ENCODE peak calls at places on chromosomes 4 and X, in five cellular contexts. K is Right ventricle myocardium inferior, I is small intestine, H is H7, W is ACHN. A is an unnamed sample.

GRCh38 chrX:148333989-148334388 is 166.4 kb upstream of the AFF2 start:
- DNase-seq in K (no peak), I (no peak), H (no peak), W (no peak), A (no peak)

GRCh38 chrX:144849141-144849540 is 398.2 kb upstream of the SPANXN1 start:
- DNase-seq in K (no peak), I (no peak), H (no peak), W (no peak), A (no peak)

GRCh38 chrX:50202539-50202938 is 1.7 kb upstream of the AKAP4 start:
- DNase-seq in K (no peak), I (no peak), H (no peak), W (no peak), A (no peak)

GRCh38 chr4:14646831-14647230 is 355.4 kb upstream of the CPEB2 start:
- DNase-seq in K (no peak), I (no peak), H (no peak), W (no peak), A (no peak)

GRCh38 chrX:139560221-139560620 is 29.7 kb downstream of the F9 start:
- DNase-seq in K (no peak), I (no peak), H (no peak), W (no peak), A (no peak)

GRCh38 chr4:38381788-38382187 is 282.2 kb upstream of the KLF3 start:
- DNase-seq in K (no peak), I (no peak), H (no peak), W (no peak), A (peak)

GRCh38 chr4:2535386-2536192 is 858 bp upstream of the FAM193A start:
- DNase-seq in K (peak), I (peak), H (peak), W (peak), A (no peak)

GRCh38 chr4:113147498-113148231 is 98.2 kb downstream of the ANK2 start:
- DNase-seq in K (no peak), I (peak), H (no peak), W (peak), A (no peak)

GRCh38 chr4:20253799-20254409 is 2.2 kb downstream of the SLIT2 start:
- DNase-seq in K (peak), I (no peak), H (peak), W (peak), A (no peak)

GRCh38 chr4:86508436-86508835 is 85.7 kb upstream of the PTPN13 start:
- DNase-seq in K (no peak), I (no peak), H (no peak), W (peak), A (peak)

GRCh38 chrX:133590703-133591505 is 175.6 kb upstream of the GPC4 start:
- DNase-seq in K (no peak), I (no peak), H (no peak), W (no peak), A (no peak)

GRCh38 chr4:2647403-2648158 is 108.6 kb downstream of the TNIP2 start:
- DNase-seq in K (no peak), I (peak), H (no peak), W (no peak), A (no peak)

GRCh38 chr4:102543030-102543505 is 41.9 kb downstream of the NFKB1 start:
- DNase-seq in K (no peak), I (no peak), H (no peak), W (no peak), A (no peak)

GRCh38 chrX:130884627-130885026 is 18.4 kb downstream of the ENOX2 start:
- DNase-seq in K (no peak), I (no peak), H (no peak), W (no peak), A (no peak)

GRCh38 chr4:165177725-165178666 is 29.4 kb upstream of the KLHL2 start:
- DNase-seq in K (no peak), I (no peak), H (no peak), W (no peak), A (no peak)

GRCh38 chr4:106136777-106137331 is 179.2 kb downstream of the TBCK start:
- DNase-seq in K (no peak), I (no peak), H (no peak), W (no peak), A (no peak)

GRCh38 chrX:36947214-36947613 is 61.0 kb upstream of the FAM47C start:
- DNase-seq in K (no peak), I (no peak), H (no peak), W (no peak), A (no peak)

GRCh38 chrX:45771560-45772340 is 571.1 kb upstream of the DIPK2B start:
- DNase-seq in K (peak), I (peak), H (no peak), W (peak), A (no peak)

GRCh38 chr4:17024430-17024829 is 126.0 kb upstream of the LDB2 start:
- DNase-seq in K (no peak), I (no peak), H (no peak), W (no peak), A (no peak)

GRCh38 chrX:132031867-132032266 is 8.8 kb downstream of the STK26 start:
- DNase-seq in K (no peak), I (no peak), H (no peak), W (no peak), A (no peak)

GRCh38 chr4:67568820-67569219 is 10.3 kb downstream of the STAP1 start:
- DNase-seq in K (no peak), I (no peak), H (no peak), W (no peak), A (no peak)

GRCh38 chr4:62709618-62710252 is 1509.6 kb downstream of the ADGRL3 start:
- DNase-seq in K (no peak), I (peak), H (no peak), W (peak), A (no peak)

GRCh38 chrX:45850197-45850774 is 649.6 kb upstream of the DIPK2B start:
- DNase-seq in K (no peak), I (peak), H (peak), W (no peak), A (no peak)

GRCh38 chr4:8681391-8681790 is 88.8 kb downstream of the CPZ start:
- DNase-seq in K (no peak), I (no peak), H (peak), W (no peak), A (no peak)

GRCh38 chr4:140641789-140642439 is 73.2 kb upstream of the UCP1 start:
- DNase-seq in K (no peak), I (peak), H (peak), W (no peak), A (no peak)

GRCh38 chrX:22063284-22063683 is 31.2 kb downstream of the PHEX start:
- DNase-seq in K (no peak), I (peak), H (no peak), W (no peak), A (no peak)

GRCh38 chr4:70927502-70928139 is 25.5 kb downstream of the MOB1B start:
- DNase-seq in K (no peak), I (no peak), H (no peak), W (no peak), A (no peak)

GRCh38 chr4:165765053-165765452 is 108.0 kb upstream of the TLL1 start:
- DNase-seq in K (no peak), I (no peak), H (no peak), W (no peak), A (no peak)

GRCh38 chr4:143085644-143086043 is 99.1 kb upstream of the USP38 start:
- DNase-seq in K (no peak), I (peak), H (no peak), W (no peak), A (no peak)

GRCh38 chr4:2075171-2075986 is 16.3 kb downstream of the NAT8L start:
- DNase-seq in K (no peak), I (no peak), H (peak), W (no peak), A (no peak)

GRCh38 chr4:38387348-38387747 is 276.7 kb upstream of the KLF3 start:
- DNase-seq in K (no peak), I (peak), H (no peak), W (no peak), A (no peak)

GRCh38 chrX:113384628-113385027 is 544.0 kb upstream of the AMOT start:
- DNase-seq in K (no peak), I (no peak), H (no peak), W (peak), A (peak)

GRCh38 chr4:159308571-159309340 is 205.9 kb downstream of the RAPGEF2 start:
- DNase-seq in K (no peak), I (no peak), H (no peak), W (peak), A (no peak)

GRCh38 chr4:2800691-2801596 is 8.1 kb downstream of the SH3BP2 start:
- DNase-seq in K (peak), I (no peak), H (peak), W (no peak), A (no peak)

GRCh38 chrX:151974336-151975227 is at the start of gene GABRE:
- DNase-seq in K (peak), I (peak), H (peak), W (no peak), A (no peak)

GRCh38 chrX:155949098-155949497 is 48.4 kb upstream of the IL9R start:
- DNase-seq in K (no peak), I (no peak), H (no peak), W (no peak), A (no peak)

GRCh38 chr4:118740869-118741268 is 55.7 kb downstream of the METTL14 start:
- DNase-seq in K (no peak), I (peak), H (no peak), W (peak), A (no peak)

GRCh38 chr4:32189788-32190187 is 1469.6 kb downstream of the PCDH7 start:
- DNase-seq in K (no peak), I (no peak), H (no peak), W (no peak), A (no peak)